ENCODE peak calls at places on chromosomes 4 and X, in ten cellular contexts. One of them, this sample, is unnamed. For H3K4me1, the result is how much of the 10 kb centered on the place peaks cover.

GRCh38 chr4:40196724-40197281 is at the start of gene RHOH:
- DNase-seq in mammary epithelial cell: no peak
- DNase-seq in heart right ventricle: no peak
- DNase-seq in CD8-positive, alpha-beta T cell: peak
- DNase-seq in CD4-positive, alpha-beta memory T cell: peak
- DNase-seq in lower lobe of right lung: no peak
- DNase-seq in upper lobe of right lung: no peak
- DNase-seq in left lung: no peak
- DNase-seq in endothelial cell of umbilical vein: no peak
- DNase-seq in heart left ventricle: no peak
- DNase-seq in this sample: peak

GRCh38 chrX:100615015-100615414 is 21.6 kb downstream of the TSPAN6 start:
- DNase-seq in upper lobe of right lung: no peak
- DNase-seq in heart left ventricle: no peak
- DNase-seq in mammary epithelial cell: peak
- DNase-seq in heart right ventricle: peak
- DNase-seq in CD8-positive, alpha-beta T cell: no peak
- DNase-seq in left lung: no peak
- DNase-seq in CD4-positive, alpha-beta memory T cell: peak
- DNase-seq in lower lobe of right lung: no peak
- DNase-seq in endothelial cell of umbilical vein: peak
- DNase-seq in this sample: peak

GRCh38 chr4:129218355-129218754 is 122.4 kb downstream of the C4orf33 start:
- DNase-seq in lower lobe of right lung: no peak
- DNase-seq in heart left ventricle: no peak
- DNase-seq in heart right ventricle: peak
- DNase-seq in upper lobe of right lung: no peak
- DNase-seq in endothelial cell of umbilical vein: peak
- DNase-seq in mammary epithelial cell: no peak
- DNase-seq in CD4-positive, alpha-beta memory T cell: no peak
- DNase-seq in CD8-positive, alpha-beta T cell: no peak
- DNase-seq in left lung: no peak
- DNase-seq in this sample: peak

GRCh38 chrX:133653363-133653762 is 238.1 kb upstream of the GPC4 start:
- DNase-seq in heart left ventricle: no peak
- DNase-seq in heart right ventricle: no peak
- DNase-seq in mammary epithelial cell: no peak
- DNase-seq in upper lobe of right lung: no peak
- DNase-seq in lower lobe of right lung: no peak
- DNase-seq in CD4-positive, alpha-beta memory T cell: no peak
- DNase-seq in left lung: no peak
- DNase-seq in CD8-positive, alpha-beta T cell: no peak
- DNase-seq in endothelial cell of umbilical vein: no peak
- DNase-seq in this sample: no peak

GRCh38 chr4:41644288-41644914 is 104.1 kb downstream of the PHOX2B start:
- DNase-seq in CD4-positive, alpha-beta memory T cell: no peak
- DNase-seq in left lung: peak
- DNase-seq in heart left ventricle: peak
- DNase-seq in CD8-positive, alpha-beta T cell: no peak
- DNase-seq in mammary epithelial cell: no peak
- DNase-seq in heart right ventricle: peak
- DNase-seq in lower lobe of right lung: peak
- DNase-seq in upper lobe of right lung: peak
- DNase-seq in endothelial cell of umbilical vein: peak
- DNase-seq in this sample: peak

GRCh38 chrX:21972046-21972445 is 31.5 kb downstream of the SMS start:
- DNase-seq in endothelial cell of umbilical vein: no peak
- DNase-seq in heart left ventricle: no peak
- DNase-seq in upper lobe of right lung: no peak
- DNase-seq in CD4-positive, alpha-beta memory T cell: no peak
- DNase-seq in mammary epithelial cell: no peak
- DNase-seq in CD8-positive, alpha-beta T cell: no peak
- DNase-seq in heart right ventricle: no peak
- DNase-seq in lower lobe of right lung: no peak
- DNase-seq in left lung: no peak
- DNase-seq in this sample: no peak

GRCh38 chr4:25914670-25915358 is 794 bp downstream of the SMIM20 start:
- DNase-seq in CD8-positive, alpha-beta T cell: no peak
- DNase-seq in lower lobe of right lung: no peak
- DNase-seq in left lung: no peak
- DNase-seq in endothelial cell of umbilical vein: no peak
- DNase-seq in heart right ventricle: no peak
- DNase-seq in upper lobe of right lung: no peak
- DNase-seq in CD4-positive, alpha-beta memory T cell: no peak
- DNase-seq in heart left ventricle: no peak
- DNase-seq in mammary epithelial cell: no peak
- DNase-seq in this sample: no peak

GRCh38 chr4:128107766-128108165 is 46.7 kb downstream of the LARP1B start:
- DNase-seq in CD8-positive, alpha-beta T cell: no peak
- DNase-seq in lower lobe of right lung: no peak
- DNase-seq in heart left ventricle: no peak
- DNase-seq in upper lobe of right lung: no peak
- DNase-seq in endothelial cell of umbilical vein: no peak
- DNase-seq in mammary epithelial cell: no peak
- DNase-seq in heart right ventricle: no peak
- DNase-seq in CD4-positive, alpha-beta memory T cell: no peak
- DNase-seq in left lung: no peak
- DNase-seq in this sample: no peak

DNA sequence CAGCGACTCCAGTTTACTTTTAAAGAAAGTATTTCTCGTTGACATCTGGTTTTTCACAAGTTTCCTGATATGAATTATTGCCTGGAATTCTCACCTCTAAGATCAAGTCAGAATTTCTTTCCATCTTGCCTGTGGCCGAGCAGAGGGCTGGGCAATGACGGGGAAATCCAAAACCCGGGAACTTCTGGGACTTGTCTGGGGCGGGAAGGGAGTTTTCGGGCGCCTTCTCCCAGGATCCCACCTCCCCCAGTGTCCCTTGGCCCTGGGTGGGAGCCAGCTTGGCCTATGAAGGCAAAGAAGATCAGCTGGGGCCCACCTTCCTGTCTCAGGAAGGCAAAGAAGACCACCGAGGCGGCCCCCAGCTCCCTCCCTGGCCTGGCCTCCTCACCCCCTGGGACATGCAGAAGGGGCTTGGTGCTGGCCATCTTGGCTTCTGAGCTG is 15.5 kb downstream of the SORCS2 start:
- DNase-seq in heart left ventricle: no peak
- DNase-seq in left lung: peak
- DNase-seq in endothelial cell of umbilical vein: no peak
- DNase-seq in upper lobe of right lung: no peak
- DNase-seq in CD8-positive, alpha-beta T cell: no peak
- DNase-seq in mammary epithelial cell: no peak
- DNase-seq in CD4-positive, alpha-beta memory T cell: no peak
- DNase-seq in heart right ventricle: no peak
- DNase-seq in lower lobe of right lung: no peak
- DNase-seq in this sample: no peak
- H3K4me1 ChIP-seq in heart left ventricle: under half
- H3K4me1 ChIP-seq in left lung: under half
- H3K4me1 ChIP-seq in endothelial cell of umbilical vein: under half
- H3K4me1 ChIP-seq in upper lobe of right lung: under half
- H3K4me1 ChIP-seq in CD8-positive, alpha-beta T cell: under half
- H3K4me1 ChIP-seq in mammary epithelial cell: under half
- H3K4me1 ChIP-seq in CD4-positive, alpha-beta memory T cell: under half
- H3K4me1 ChIP-seq in heart right ventricle: under half
- H3K4me1 ChIP-seq in lower lobe of right lung: under half
- H3K4me1 ChIP-seq in this sample: under half

GRCh38 chr4:61408163-61408562 is 208.0 kb downstream of the ADGRL3 start:
- DNase-seq in mammary epithelial cell: no peak
- DNase-seq in CD8-positive, alpha-beta T cell: no peak
- DNase-seq in left lung: no peak
- DNase-seq in upper lobe of right lung: no peak
- DNase-seq in heart right ventricle: no peak
- DNase-seq in CD4-positive, alpha-beta memory T cell: no peak
- DNase-seq in endothelial cell of umbilical vein: no peak
- DNase-seq in heart left ventricle: no peak
- DNase-seq in lower lobe of right lung: no peak
- DNase-seq in this sample: no peak
- H3K4me3 ChIP-seq in mammary epithelial cell: no peak
- H3K4me3 ChIP-seq in CD8-positive, alpha-beta T cell: no peak
- H3K4me3 ChIP-seq in left lung: no peak
- H3K4me3 ChIP-seq in upper lobe of right lung: no peak
- H3K4me3 ChIP-seq in heart right ventricle: no peak
- H3K4me3 ChIP-seq in CD4-positive, alpha-beta memory T cell: no peak
- H3K4me3 ChIP-seq in endothelial cell of umbilical vein: no peak
- H3K4me3 ChIP-seq in heart left ventricle: no peak
- H3K4me3 ChIP-seq in lower lobe of right lung: no peak
- H3K4me3 ChIP-seq in this sample: no peak

DNA sequence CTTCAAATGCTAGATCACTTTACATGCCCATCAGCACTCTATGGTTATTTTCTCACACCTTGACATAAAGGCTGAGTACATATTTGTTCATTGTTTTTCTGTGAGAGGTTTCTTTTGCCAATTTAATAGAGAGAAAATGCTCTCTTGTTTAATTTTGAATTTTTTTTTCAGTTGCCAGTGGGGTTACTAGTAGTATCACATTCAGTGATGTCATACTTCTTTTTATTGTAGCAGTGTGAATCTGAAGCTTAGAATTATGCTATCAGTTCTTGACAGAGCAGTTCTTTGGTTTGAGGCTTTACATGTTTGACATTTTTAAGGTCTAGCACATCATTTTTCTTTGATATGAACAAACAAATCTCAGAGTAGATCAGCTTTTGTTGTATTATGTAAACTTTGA is 185.4 kb downstream of the NWD2 start:
- DNase-seq in mammary epithelial cell: no peak
- DNase-seq in endothelial cell of umbilical vein: no peak
- DNase-seq in heart left ventricle: no peak
- DNase-seq in lower lobe of right lung: no peak
- DNase-seq in CD8-positive, alpha-beta T cell: no peak
- DNase-seq in upper lobe of right lung: no peak
- DNase-seq in left lung: no peak
- DNase-seq in heart right ventricle: no peak
- DNase-seq in CD4-positive, alpha-beta memory T cell: no peak
- DNase-seq in this sample: no peak
- H3K4me1 ChIP-seq in mammary epithelial cell: under half
- H3K4me1 ChIP-seq in endothelial cell of umbilical vein: under half
- H3K4me1 ChIP-seq in heart left ventricle: under half
- H3K4me1 ChIP-seq in lower lobe of right lung: under half
- H3K4me1 ChIP-seq in CD8-positive, alpha-beta T cell: under half
- H3K4me1 ChIP-seq in upper lobe of right lung: under half
- H3K4me1 ChIP-seq in left lung: under half
- H3K4me1 ChIP-seq in heart right ventricle: under half
- H3K4me1 ChIP-seq in CD4-positive, alpha-beta memory T cell: under half
- H3K4me1 ChIP-seq in this sample: under half

DNA sequence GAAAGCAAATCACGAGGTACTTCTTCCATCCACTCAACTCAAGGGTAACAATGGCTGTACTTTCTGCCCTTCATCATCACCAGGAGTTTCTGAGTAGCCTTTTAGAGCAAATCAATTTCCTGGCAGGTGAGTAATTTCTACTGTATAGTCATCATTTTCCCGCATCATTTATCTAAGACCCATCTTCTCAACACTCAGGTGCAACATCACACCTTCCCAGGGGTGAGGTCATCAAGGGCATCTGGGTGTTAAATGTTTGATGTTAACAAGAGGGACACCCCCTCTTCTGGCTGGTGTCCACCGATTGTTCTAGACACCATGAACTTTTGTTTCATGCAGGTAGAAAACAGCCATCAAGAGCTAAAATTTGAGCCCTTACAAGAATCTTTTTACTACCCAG is 313.4 kb upstream of the MAGEB2 start:
- DNase-seq in CD8-positive, alpha-beta T cell: no peak
- DNase-seq in heart right ventricle: no peak
- DNase-seq in endothelial cell of umbilical vein: no peak
- DNase-seq in left lung: no peak
- DNase-seq in heart left ventricle: no peak
- DNase-seq in lower lobe of right lung: no peak
- DNase-seq in CD4-positive, alpha-beta memory T cell: no peak
- DNase-seq in mammary epithelial cell: no peak
- DNase-seq in upper lobe of right lung: no peak
- DNase-seq in this sample: no peak
- H3K4me3 ChIP-seq in CD8-positive, alpha-beta T cell: no peak
- H3K4me3 ChIP-seq in heart right ventricle: no peak
- H3K4me3 ChIP-seq in endothelial cell of umbilical vein: no peak
- H3K4me3 ChIP-seq in left lung: no peak
- H3K4me3 ChIP-seq in heart left ventricle: no peak
- H3K4me3 ChIP-seq in lower lobe of right lung: no peak
- H3K4me3 ChIP-seq in CD4-positive, alpha-beta memory T cell: no peak
- H3K4me3 ChIP-seq in mammary epithelial cell: no peak
- H3K4me3 ChIP-seq in upper lobe of right lung: no peak
- H3K4me3 ChIP-seq in this sample: no peak

GRCh38 chr4:147820975-147821374 is 89.1 kb downstream of the ARHGAP10 start:
- DNase-seq in heart left ventricle: no peak
- DNase-seq in heart right ventricle: no peak
- DNase-seq in left lung: no peak
- DNase-seq in mammary epithelial cell: peak
- DNase-seq in lower lobe of right lung: no peak
- DNase-seq in CD8-positive, alpha-beta T cell: no peak
- DNase-seq in endothelial cell of umbilical vein: no peak
- DNase-seq in CD4-positive, alpha-beta memory T cell: no peak
- DNase-seq in upper lobe of right lung: no peak
- DNase-seq in this sample: no peak

GRCh38 chr4:147813107-147813773 is 81.4 kb downstream of the ARHGAP10 start:
- DNase-seq in mammary epithelial cell: no peak
- DNase-seq in heart right ventricle: no peak
- DNase-seq in left lung: no peak
- DNase-seq in lower lobe of right lung: no peak
- DNase-seq in CD4-positive, alpha-beta memory T cell: no peak
- DNase-seq in upper lobe of right lung: no peak
- DNase-seq in CD8-positive, alpha-beta T cell: no peak
- DNase-seq in heart left ventricle: no peak
- DNase-seq in endothelial cell of umbilical vein: no peak
- DNase-seq in this sample: no peak

GRCh38 chr4:147815741-147816140 is 83.9 kb downstream of the ARHGAP10 start:
- DNase-seq in CD4-positive, alpha-beta memory T cell: no peak
- DNase-seq in heart left ventricle: no peak
- DNase-seq in mammary epithelial cell: no peak
- DNase-seq in left lung: no peak
- DNase-seq in lower lobe of right lung: no peak
- DNase-seq in CD8-positive, alpha-beta T cell: no peak
- DNase-seq in upper lobe of right lung: no peak
- DNase-seq in endothelial cell of umbilical vein: no peak
- DNase-seq in heart right ventricle: no peak
- DNase-seq in this sample: no peak

GRCh38 chr4:147814334-147814733 is 82.4 kb downstream of the ARHGAP10 start:
- DNase-seq in endothelial cell of umbilical vein: no peak
- DNase-seq in heart left ventricle: no peak
- DNase-seq in lower lobe of right lung: no peak
- DNase-seq in heart right ventricle: no peak
- DNase-seq in upper lobe of right lung: no peak
- DNase-seq in CD8-positive, alpha-beta T cell: no peak
- DNase-seq in mammary epithelial cell: peak
- DNase-seq in left lung: no peak
- DNase-seq in CD4-positive, alpha-beta memory T cell: no peak
- DNase-seq in this sample: no peak

GRCh38 chr4:147816382-147817254 is 84.7 kb downstream of the ARHGAP10 start:
- DNase-seq in left lung: no peak
- DNase-seq in endothelial cell of umbilical vein: no peak
- DNase-seq in heart right ventricle: peak
- DNase-seq in heart left ventricle: peak
- DNase-seq in lower lobe of right lung: no peak
- DNase-seq in CD8-positive, alpha-beta T cell: no peak
- DNase-seq in upper lobe of right lung: no peak
- DNase-seq in mammary epithelial cell: no peak
- DNase-seq in CD4-positive, alpha-beta memory T cell: no peak
- DNase-seq in this sample: no peak
- H3K4me1 ChIP-seq in left lung: under half
- H3K4me1 ChIP-seq in endothelial cell of umbilical vein: under half
- H3K4me1 ChIP-seq in heart right ventricle: under half
- H3K4me1 ChIP-seq in heart left ventricle: half or more
- H3K4me1 ChIP-seq in lower lobe of right lung: half or more
- H3K4me1 ChIP-seq in CD8-positive, alpha-beta T cell: under half
- H3K4me1 ChIP-seq in upper lobe of right lung: under half
- H3K4me1 ChIP-seq in mammary epithelial cell: under half
- H3K4me1 ChIP-seq in CD4-positive, alpha-beta memory T cell: under half
- H3K4me1 ChIP-seq in this sample: under half